ENCODE peak calls at places on chromosomes 16 and 17, in ten cellular contexts. One of them, this sample, is unnamed.

GRCh38 chr16:85716016-85716679 is 27.4 kb upstream of the GINS2 start:
- DNase-seq in mucosa of descending colon: no peak
- DNase-seq in heart left ventricle: no peak
- DNase-seq in kidney: no peak
- DNase-seq in AG04450: no peak
- DNase-seq in PC-3: no peak
- DNase-seq in prostate gland: no peak
- DNase-seq in fibroblast of mammary gland: no peak
- DNase-seq in fibroblast of lung: no peak
- DNase-seq in heart right ventricle: no peak
- DNase-seq in this sample: no peak

GRCh38 chr17:76738468-76738850 is 540 bp downstream of the MFSD11 start:
- DNase-seq in kidney: no peak
- DNase-seq in heart right ventricle: no peak
- DNase-seq in mucosa of descending colon: no peak
- DNase-seq in fibroblast of mammary gland: no peak
- DNase-seq in fibroblast of lung: peak; percentile 21
- DNase-seq in prostate gland: no peak
- DNase-seq in PC-3: peak; percentile 20
- DNase-seq in AG04450: no peak
- DNase-seq in heart left ventricle: no peak
- DNase-seq in this sample: no peak

GRCh38 chr16:2151188-2152091 is 3.0 kb downstream of the RAB26 start:
- DNase-seq in heart right ventricle: no peak
- DNase-seq in fibroblast of lung: no peak
- DNase-seq in heart left ventricle: no peak
- DNase-seq in mucosa of descending colon: peak; percentile 57
- DNase-seq in kidney: peak; percentile 66
- DNase-seq in fibroblast of mammary gland: peak; percentile 38
- DNase-seq in AG04450: no peak
- DNase-seq in prostate gland: no peak
- DNase-seq in PC-3: no peak
- DNase-seq in this sample: no peak

GRCh38 chr17:55549140-55549539 is 37.9 kb upstream of the SMIM36 start:
- DNase-seq in fibroblast of lung: no peak
- DNase-seq in prostate gland: no peak
- DNase-seq in heart left ventricle: no peak
- DNase-seq in fibroblast of mammary gland: no peak
- DNase-seq in kidney: no peak
- DNase-seq in mucosa of descending colon: no peak
- DNase-seq in PC-3: peak; percentile 68
- DNase-seq in heart right ventricle: no peak
- DNase-seq in AG04450: no peak
- DNase-seq in this sample: no peak

GRCh38 chr17:69084911-69085310 is 24.2 kb upstream of the ABCA9 start:
- DNase-seq in prostate gland: no peak
- DNase-seq in PC-3: peak; percentile 48
- DNase-seq in fibroblast of mammary gland: no peak
- DNase-seq in kidney: peak; percentile 34
- DNase-seq in heart left ventricle: no peak
- DNase-seq in fibroblast of lung: no peak
- DNase-seq in heart right ventricle: no peak
- DNase-seq in AG04450: no peak
- DNase-seq in mucosa of descending colon: peak; percentile 41
- DNase-seq in this sample: no peak

GRCh38 chr16:1471569-1472194 is 3.1 kb downstream of the CLCN7 start:
- DNase-seq in heart left ventricle: no peak
- DNase-seq in heart right ventricle: peak; percentile 4
- DNase-seq in prostate gland: no peak
- DNase-seq in PC-3: no peak
- DNase-seq in kidney: no peak
- DNase-seq in fibroblast of lung: no peak
- DNase-seq in fibroblast of mammary gland: no peak
- DNase-seq in AG04450: no peak
- DNase-seq in mucosa of descending colon: no peak
- DNase-seq in this sample: no peak

GRCh38 chr17:56172517-56172982 is 19.3 kb downstream of the ANKFN1 start:
- DNase-seq in fibroblast of lung: no peak
- DNase-seq in heart left ventricle: no peak
- DNase-seq in mucosa of descending colon: no peak
- DNase-seq in fibroblast of mammary gland: no peak
- DNase-seq in heart right ventricle: no peak
- DNase-seq in PC-3: no peak
- DNase-seq in prostate gland: peak; percentile 97
- DNase-seq in AG04450: no peak
- DNase-seq in kidney: no peak
- DNase-seq in this sample: no peak

GRCh38 chr17:11503292-11503691 is 95.0 kb upstream of the DNAH9 start:
- DNase-seq in fibroblast of mammary gland: no peak
- DNase-seq in heart right ventricle: no peak
- DNase-seq in kidney: no peak
- DNase-seq in AG04450: no peak
- DNase-seq in heart left ventricle: no peak
- DNase-seq in PC-3: no peak
- DNase-seq in prostate gland: no peak
- DNase-seq in fibroblast of lung: no peak
- DNase-seq in mucosa of descending colon: no peak
- DNase-seq in this sample: no peak

GRCh38 chr17:59785091-59785799 is 77.8 kb downstream of the VMP1 start:
- DNase-seq in kidney: no peak
- DNase-seq in heart left ventricle: no peak
- DNase-seq in prostate gland: no peak
- DNase-seq in heart right ventricle: no peak
- DNase-seq in mucosa of descending colon: no peak
- DNase-seq in fibroblast of lung: peak; percentile 42
- DNase-seq in PC-3: peak; percentile 37
- DNase-seq in fibroblast of mammary gland: peak; percentile 41
- DNase-seq in AG04450: no peak
- DNase-seq in this sample: no peak

GRCh38 chr17:40551874-40552768 is 13.2 kb downstream of the CCR7 start:
- DNase-seq in heart left ventricle: no peak
- DNase-seq in prostate gland: no peak
- DNase-seq in PC-3: peak; percentile 45
- DNase-seq in kidney: peak; percentile 84
- DNase-seq in fibroblast of lung: peak; percentile 96
- DNase-seq in AG04450: peak; percentile 95
- DNase-seq in heart right ventricle: no peak
- DNase-seq in fibroblast of mammary gland: peak; percentile 99
- DNase-seq in mucosa of descending colon: peak; percentile 59
- DNase-seq in this sample: peak; percentile 99

GRCh38 chr16:86371083-86371803 is 139.1 kb upstream of the FOXF1 start:
- DNase-seq in AG04450: no peak
- DNase-seq in mucosa of descending colon: no peak
- DNase-seq in heart right ventricle: no peak
- DNase-seq in kidney: no peak
- DNase-seq in prostate gland: no peak
- DNase-seq in fibroblast of mammary gland: no peak
- DNase-seq in heart left ventricle: no peak
- DNase-seq in fibroblast of lung: no peak
- DNase-seq in PC-3: no peak
- DNase-seq in this sample: no peak

GRCh38 chr16:10895053-10895946 is 18.3 kb downstream of the CIITA start:
- DNase-seq in heart left ventricle: no peak
- DNase-seq in AG04450: no peak
- DNase-seq in PC-3: peak; percentile 51
- DNase-seq in kidney: no peak
- DNase-seq in mucosa of descending colon: no peak
- DNase-seq in prostate gland: no peak
- DNase-seq in fibroblast of mammary gland: peak; percentile 30
- DNase-seq in heart right ventricle: peak; percentile 68
- DNase-seq in fibroblast of lung: peak; percentile 33
- DNase-seq in this sample: no peak

DNA sequence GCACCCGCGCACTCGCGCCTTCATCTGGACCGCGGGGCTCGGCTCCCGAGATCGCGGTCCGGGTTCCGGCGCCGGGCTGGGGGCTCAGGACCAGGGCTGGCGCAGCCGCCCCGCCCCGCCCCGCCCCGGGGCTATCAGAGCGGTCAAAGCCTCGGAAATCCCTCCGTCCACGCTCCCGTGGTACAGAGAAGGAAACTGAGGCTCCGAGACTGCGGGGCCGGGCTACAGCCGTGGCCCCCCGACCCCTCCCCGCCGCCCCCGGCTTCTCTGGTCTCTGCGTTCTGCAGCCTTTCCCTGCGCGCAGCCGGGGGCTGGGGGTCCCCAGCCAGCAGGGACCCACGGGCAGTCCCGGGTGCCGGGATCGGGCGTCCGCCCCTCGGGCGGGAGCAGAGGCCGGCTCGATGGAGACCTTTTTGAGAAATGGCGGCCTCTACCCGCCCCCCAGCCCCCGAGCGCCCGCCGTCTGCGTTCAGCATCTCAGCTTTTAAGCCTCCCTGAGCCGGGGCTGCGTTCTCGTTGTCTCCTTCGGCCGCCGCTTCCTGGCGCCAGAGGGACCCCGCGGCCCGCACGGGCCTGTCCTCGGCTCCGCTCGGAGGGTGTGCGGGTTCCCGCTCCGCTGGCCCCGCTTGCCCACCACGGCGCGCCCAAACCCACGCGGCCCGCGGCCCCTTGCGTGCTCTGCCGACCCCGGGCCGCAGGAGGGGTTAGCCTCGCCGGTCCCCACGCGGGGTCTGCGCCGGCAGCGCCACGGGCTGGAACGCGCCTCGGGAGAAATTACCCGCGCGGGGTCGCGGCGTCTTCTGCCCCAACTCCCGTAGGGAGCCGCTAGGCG is 1.5 kb upstream of the NPTX1 start:
- DNase-seq in heart left ventricle: no peak
- DNase-seq in fibroblast of mammary gland: peak; percentile 45
- DNase-seq in heart right ventricle: no peak
- DNase-seq in PC-3: no peak
- DNase-seq in AG04450: no peak
- DNase-seq in kidney: no peak
- DNase-seq in mucosa of descending colon: no peak
- DNase-seq in prostate gland: no peak
- DNase-seq in fibroblast of lung: peak; percentile 49
- DNase-seq in this sample: no peak
- H3K4me3 ChIP-seq in heart left ventricle: peak overlapping the region; percentile 39
- H3K4me3 ChIP-seq in fibroblast of mammary gland: no peak overlapping the region
- H3K4me3 ChIP-seq in heart right ventricle: peak overlapping the region; percentile 26
- H3K4me3 ChIP-seq in PC-3: peak overlapping the region; percentile 49
- H3K4me3 ChIP-seq in AG04450: peak overlapping the region; percentile 39
- H3K4me3 ChIP-seq in kidney: no peak overlapping the region
- H3K4me3 ChIP-seq in mucosa of descending colon: no peak overlapping the region
- H3K4me3 ChIP-seq in prostate gland: peak overlapping the region; percentile 28
- H3K4me3 ChIP-seq in fibroblast of lung: no peak overlapping the region
- H3K4me3 ChIP-seq in this sample: peak overlapping the region; percentile 32

DNA sequence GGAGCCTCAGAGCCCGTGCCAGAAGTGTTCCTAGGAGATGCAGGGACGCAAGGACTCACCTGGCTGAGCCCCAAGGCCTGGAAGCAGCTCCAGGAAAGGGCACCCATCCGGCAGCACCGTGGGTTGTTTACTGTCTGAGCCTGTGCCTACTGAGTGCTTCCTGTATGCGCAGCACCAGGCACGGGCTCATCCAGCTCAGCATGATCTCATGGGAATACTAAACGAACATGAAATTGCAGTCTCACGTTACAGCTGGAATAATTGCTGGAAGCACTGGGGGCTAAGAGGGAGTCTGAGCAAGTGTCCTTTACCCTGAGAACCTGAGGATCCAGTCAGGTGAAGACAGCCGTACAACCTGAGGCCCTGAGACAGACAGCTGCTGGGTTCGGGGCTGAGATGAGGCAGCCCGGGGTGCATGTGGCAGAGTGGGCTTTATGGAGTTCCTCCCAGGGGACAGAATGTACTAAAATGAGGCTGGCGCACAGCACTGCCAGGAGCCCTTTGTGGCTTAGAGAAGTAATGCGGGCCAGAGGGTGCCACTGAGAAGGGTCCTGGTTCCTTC is 5.4 kb downstream of the CTRL start:
- DNase-seq in heart right ventricle: no peak
- DNase-seq in mucosa of descending colon: no peak
- DNase-seq in kidney: no peak
- DNase-seq in heart left ventricle: no peak
- DNase-seq in fibroblast of mammary gland: peak; percentile 65
- DNase-seq in PC-3: peak; percentile 73
- DNase-seq in AG04450: no peak
- DNase-seq in prostate gland: peak; percentile 70
- DNase-seq in fibroblast of lung: no peak
- DNase-seq in this sample: no peak
- TF ChIP-seq CTCF in heart right ventricle: no peak
- TF ChIP-seq CTCF in mucosa of descending colon: no peak
- TF ChIP-seq CTCF in kidney: no peak
- TF ChIP-seq CTCF in heart left ventricle: no peak
- TF ChIP-seq CTCF in fibroblast of mammary gland: no peak
- TF ChIP-seq CTCF in PC-3: no peak
- TF ChIP-seq CTCF in AG04450: peak; percentile 7
- TF ChIP-seq CTCF in prostate gland: no peak
- TF ChIP-seq CTCF in fibroblast of lung: peak; percentile 14
- TF ChIP-seq CTCF in this sample: peak; percentile 12

GRCh38 chr17:2875608-2876007 is 79.4 kb downstream of the RAP1GAP2 start:
- DNase-seq in AG04450: no peak
- DNase-seq in heart right ventricle: no peak
- DNase-seq in fibroblast of lung: no peak
- DNase-seq in fibroblast of mammary gland: no peak
- DNase-seq in PC-3: no peak
- DNase-seq in kidney: no peak
- DNase-seq in mucosa of descending colon: no peak
- DNase-seq in prostate gland: no peak
- DNase-seq in heart left ventricle: no peak
- DNase-seq in this sample: no peak
- H3K4me3 ChIP-seq in AG04450: no peak overlapping the region
- H3K4me3 ChIP-seq in heart right ventricle: no peak overlapping the region
- H3K4me3 ChIP-seq in fibroblast of lung: no peak overlapping the region
- H3K4me3 ChIP-seq in fibroblast of mammary gland: no peak overlapping the region
- H3K4me3 ChIP-seq in PC-3: no peak overlapping the region
- H3K4me3 ChIP-seq in kidney: no peak overlapping the region
- H3K4me3 ChIP-seq in mucosa of descending colon: no peak overlapping the region
- H3K4me3 ChIP-seq in prostate gland: no peak overlapping the region
- H3K4me3 ChIP-seq in heart left ventricle: no peak overlapping the region
- H3K4me3 ChIP-seq in this sample: no peak overlapping the region

DNA sequence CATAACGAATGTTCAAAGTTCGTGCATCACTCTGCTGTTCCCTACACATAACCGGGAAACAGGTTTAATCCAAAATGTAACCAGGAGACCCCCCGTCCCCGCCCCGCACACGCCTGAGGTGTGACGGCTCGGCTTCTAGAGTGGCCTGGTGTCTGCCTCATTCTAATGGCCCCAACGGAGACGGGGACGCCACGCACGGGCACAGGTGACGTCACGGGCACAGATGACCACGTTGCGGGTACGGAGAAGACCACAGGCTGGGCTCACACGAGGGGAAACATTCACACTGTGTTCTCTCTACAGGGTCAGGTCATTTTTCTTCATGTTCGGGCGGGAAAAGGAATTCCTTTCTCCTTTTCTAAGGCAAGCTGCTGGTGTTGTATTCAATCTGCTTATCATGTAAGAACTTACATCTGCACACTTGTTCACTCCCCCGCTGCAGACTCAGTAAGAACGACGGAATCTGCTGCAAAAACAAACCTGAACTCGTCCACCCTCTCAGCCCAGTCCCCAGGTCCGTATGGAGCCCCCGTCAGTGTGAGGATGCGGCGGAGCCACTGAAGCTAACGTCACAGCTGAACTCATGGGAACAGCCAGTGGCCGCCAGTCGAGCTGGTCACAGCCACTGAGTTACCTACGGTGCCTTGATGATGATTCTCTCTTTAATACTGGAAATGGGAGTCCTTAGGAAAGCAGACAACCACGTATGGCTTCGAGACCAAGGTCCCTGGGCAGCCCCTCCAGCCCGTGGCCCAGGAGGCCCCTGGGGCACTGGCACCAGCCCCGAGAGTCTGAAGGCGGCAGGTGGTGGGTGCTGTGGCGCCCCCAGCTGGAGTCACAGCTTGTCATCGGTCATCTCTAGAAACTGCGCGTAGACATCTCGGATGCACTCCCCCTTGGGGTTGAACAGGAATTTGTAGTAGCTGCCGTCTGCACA is 32.9 kb downstream of the WDR45B start:
- DNase-seq in heart right ventricle: no peak
- DNase-seq in heart left ventricle: no peak
- DNase-seq in AG04450: no peak
- DNase-seq in prostate gland: no peak
- DNase-seq in fibroblast of mammary gland: no peak
- DNase-seq in kidney: peak; percentile 63
- DNase-seq in PC-3: no peak
- DNase-seq in fibroblast of lung: no peak
- DNase-seq in mucosa of descending colon: no peak
- DNase-seq in this sample: no peak
- TF ChIP-seq CTCF in heart right ventricle: no peak
- TF ChIP-seq CTCF in heart left ventricle: no peak
- TF ChIP-seq CTCF in AG04450: no peak
- TF ChIP-seq CTCF in prostate gland: no peak
- TF ChIP-seq CTCF in fibroblast of mammary gland: no peak
- TF ChIP-seq CTCF in kidney: no peak
- TF ChIP-seq CTCF in PC-3: peak; percentile 44
- TF ChIP-seq CTCF in fibroblast of lung: no peak
- TF ChIP-seq CTCF in mucosa of descending colon: no peak
- TF ChIP-seq CTCF in this sample: no peak

This sample was measured in AG04449.